ENCODE peak calls at places on chromosomes 7 and 10, in four cellular contexts. T, S, V and Q are unnamed samples.

GRCh38 chr10:58932821-58933314 is 243.6 kb upstream of the PHYHIPL start:
- DNase-seq in V (no peak), S (no peak), T (peak; percentile 24), Q (no peak)

GRCh38 chr10:27223964-27224363 is 16.6 kb downstream of the ACBD5 start:
- DNase-seq in T (peak; percentile 26), S (peak; percentile 46), V (peak; percentile 11), Q (no peak)

GRCh38 chr7:144437370-144438191 is 34.1 kb upstream of the NOBOX start:
- DNase-seq in V (peak; percentile 25), T (peak; percentile 17), S (peak; percentile 56), Q (peak; percentile 63)

GRCh38 chr10:125080984-125081383 is 79.4 kb downstream of the CTBP2 start:
- DNase-seq in V (no peak), S (no peak), T (no peak), Q (no peak)

GRCh38 chr7:45922810-45923209 is 1.7 kb upstream of the IGFBP3 start:
- DNase-seq in T (no peak), V (no peak), S (no peak), Q (no peak)

GRCh38 chr7:93538061-93538460 is 36.5 kb downstream of the CALCR start:
- DNase-seq in T (no peak), V (no peak), S (no peak), Q (no peak)

GRCh38 chr7:31811650-31812461 is 124.8 kb downstream of the PPP1R17 start:
- DNase-seq in S (no peak), T (peak; percentile 75), V (no peak), Q (no peak)

GRCh38 chr10:30812018-30812851 is 182.7 kb upstream of the LYZL2 start:
- DNase-seq in S (no peak), T (peak; percentile 95), V (no peak), Q (no peak)

GRCh38 chr10:103627893-103628292 is 134.4 kb downstream of the NEURL1 start:
- DNase-seq in V (no peak), S (no peak), T (no peak), Q (no peak)

GRCh38 chr10:103629581-103629980 is 136.1 kb downstream of the NEURL1 start:
- DNase-seq in T (no peak), S (no peak), V (no peak), Q (no peak)

GRCh38 chr10:103626178-103626577 is 132.7 kb downstream of the NEURL1 start:
- DNase-seq in S (no peak), V (no peak), T (no peak), Q (no peak)

GRCh38 chr10:103630156-103630555 is 136.7 kb downstream of the NEURL1 start:
- DNase-seq in V (no peak), T (no peak), S (no peak), Q (no peak)

DNA sequence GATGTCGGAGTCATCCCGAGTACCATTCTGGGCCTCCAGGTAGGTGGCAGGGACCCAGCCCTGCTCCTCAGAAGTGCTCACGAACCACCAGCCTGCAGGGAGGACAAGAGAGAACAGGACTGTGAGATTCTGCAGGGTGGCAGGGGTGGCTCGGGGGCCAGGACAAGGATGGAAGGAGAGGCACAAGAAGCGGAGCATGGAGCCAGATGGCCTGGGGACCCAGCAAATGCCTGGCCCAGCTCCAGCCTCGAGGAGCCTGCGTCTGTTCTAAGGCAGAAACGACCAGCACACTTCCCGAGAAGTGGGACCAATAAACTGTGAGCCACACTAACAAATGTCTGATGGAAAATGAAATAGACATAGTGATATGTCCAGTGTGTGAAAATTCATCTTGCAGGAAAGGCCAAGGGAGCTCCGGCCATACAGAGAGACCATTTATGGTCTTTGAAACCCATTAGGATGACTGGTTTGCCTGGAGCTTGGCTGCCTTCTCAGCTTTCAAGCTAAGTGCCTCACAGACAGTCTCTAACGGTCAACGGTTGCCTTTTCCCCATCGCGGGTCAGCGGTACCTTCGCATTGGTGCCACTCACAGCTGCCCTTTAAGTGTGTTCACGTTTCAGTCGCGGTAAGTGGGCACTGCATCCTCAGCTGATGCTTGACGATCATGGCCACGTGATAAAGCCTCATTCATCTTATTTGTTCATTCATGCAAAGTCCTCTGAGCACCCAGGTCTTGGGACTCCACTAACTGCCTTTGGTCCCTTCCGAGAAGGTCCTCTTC is 133.8 kb downstream of the NEURL1 start:
- DNase-seq in S (no peak), V (no peak), T (no peak), Q (no peak)
- TF ChIP-seq MAFK in S (no peak), V (no peak), T (no peak), Q (no peak)

DNA sequence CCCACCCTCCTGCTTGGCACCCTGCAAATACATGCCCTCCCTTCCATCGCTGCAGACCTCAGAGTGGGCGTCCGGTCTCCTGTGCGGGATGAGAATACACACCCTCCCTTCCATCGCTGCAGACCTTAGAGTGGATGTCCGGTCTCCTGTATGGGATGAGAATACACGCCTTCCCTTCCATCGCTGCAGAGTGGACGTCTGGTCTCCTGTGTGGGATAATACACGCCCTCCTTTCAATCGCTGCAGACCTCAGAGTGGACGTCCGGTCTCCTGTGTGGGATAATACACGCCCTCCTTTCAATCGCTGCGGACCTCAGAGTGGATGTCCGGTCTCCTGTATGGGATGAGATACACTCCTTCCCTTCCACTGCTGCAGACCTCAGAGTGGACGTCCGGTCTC is 128.1 kb downstream of the VIPR2 start:
- DNase-seq in S (no peak), T (no peak), V (no peak), Q (no peak)
- TF ChIP-seq MAFK in S (no peak), T (no peak), V (no peak), Q (no peak)

DNA sequence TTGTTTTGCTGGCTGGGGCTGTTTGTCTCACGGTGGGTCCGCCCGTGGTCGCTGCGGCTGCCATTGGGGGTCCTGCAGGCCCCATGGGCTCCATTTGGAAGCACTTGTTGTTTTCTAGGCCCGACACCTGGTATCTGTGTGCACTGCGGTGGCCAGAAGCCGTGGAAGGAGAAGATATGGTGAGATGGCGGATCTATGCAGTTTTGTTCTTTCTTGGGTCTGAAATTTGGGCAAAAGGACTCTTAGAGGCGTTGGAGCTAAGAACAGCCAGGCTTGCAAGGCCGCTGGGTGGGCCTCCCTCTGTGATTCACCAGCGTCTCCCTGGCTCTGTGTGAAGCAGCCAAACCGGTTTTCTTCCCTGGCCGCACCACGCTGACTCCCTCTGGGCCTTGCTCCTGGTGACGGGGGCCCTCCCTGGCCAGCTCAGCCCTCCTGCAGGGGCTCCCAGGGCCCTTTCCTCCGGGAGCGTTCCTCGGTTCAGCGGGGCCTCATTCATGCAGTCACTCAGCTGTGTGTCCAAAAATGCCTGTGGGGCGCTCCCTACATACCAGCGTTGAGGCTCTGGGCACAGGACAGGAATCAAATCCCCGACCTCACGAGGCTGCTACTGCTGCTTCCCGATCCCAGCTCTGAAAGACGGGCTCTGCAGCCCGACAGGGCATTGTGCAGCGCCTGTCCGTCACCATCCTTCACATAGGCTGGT is 109.7 kb upstream of the SHH start:
- DNase-seq in S (no peak), T (no peak), V (no peak), Q (no peak)
- TF ChIP-seq MAFK in S (no peak), T (no peak), V (no peak), Q (no peak)

GRCh38 chr10:45441791-45442190 is 67.8 kb downstream of the ALOX5 start:
- DNase-seq in V (no peak), S (no peak), T (no peak), Q (no peak)
- TF ChIP-seq MAFK in V (no peak), S (no peak), T (no peak), Q (no peak)